ENCODE peak calls at places on chromosomes 2 and 18, in five cellular contexts. One of them, this sample, is unnamed.

GRCh38 chr18:12010187-12010802 is 29.0 kb downstream of the IMPA2 start:
- DNase-seq in T-helper 9 cell: no peak
- DNase-seq in A549: no peak
- DNase-seq in heart right ventricle: no peak
- DNase-seq in activated CD4-positive, alpha-beta T cell treated with anti-CD3 and anti-CD28 coated beads for 48 hours: no peak
- DNase-seq in this sample: no peak

GRCh38 chr2:102241616-102242260 is 54.9 kb downstream of the IL1RL2 start:
- DNase-seq in T-helper 9 cell: no peak
- DNase-seq in A549: no peak
- DNase-seq in heart right ventricle: no peak
- DNase-seq in activated CD4-positive, alpha-beta T cell treated with anti-CD3 and anti-CD28 coated beads for 48 hours: no peak
- DNase-seq in this sample: no peak

GRCh38 chr2:128622916-128623620 is 304.4 kb upstream of the HS6ST1 start:
- DNase-seq in T-helper 9 cell: no peak
- DNase-seq in A549: no peak
- DNase-seq in heart right ventricle: no peak
- DNase-seq in activated CD4-positive, alpha-beta T cell treated with anti-CD3 and anti-CD28 coated beads for 48 hours: no peak
- DNase-seq in this sample: no peak

GRCh38 chr2:164593959-164594358 is 27.3 kb downstream of the GRB14 start:
- DNase-seq in T-helper 9 cell: no peak
- DNase-seq in A549: no peak
- DNase-seq in heart right ventricle: no peak
- DNase-seq in activated CD4-positive, alpha-beta T cell treated with anti-CD3 and anti-CD28 coated beads for 48 hours: no peak
- DNase-seq in this sample: no peak

GRCh38 chr18:46793565-46793964 is 36.7 kb upstream of the ST8SIA5 start:
- DNase-seq in T-helper 9 cell: no peak
- DNase-seq in A549: no peak
- DNase-seq in heart right ventricle: no peak
- DNase-seq in activated CD4-positive, alpha-beta T cell treated with anti-CD3 and anti-CD28 coated beads for 48 hours: no peak
- DNase-seq in this sample: no peak

GRCh38 chr2:190717764-190718651 is 69.1 kb downstream of the NAB1 start:
- DNase-seq in T-helper 9 cell: no peak
- DNase-seq in A549: no peak
- DNase-seq in heart right ventricle: no peak
- DNase-seq in activated CD4-positive, alpha-beta T cell treated with anti-CD3 and anti-CD28 coated beads for 48 hours: peak
- DNase-seq in this sample: no peak

GRCh38 chr2:217445726-217446125 is 557.1 kb downstream of the TNS1 start:
- DNase-seq in T-helper 9 cell: no peak
- DNase-seq in A549: no peak
- DNase-seq in heart right ventricle: no peak
- DNase-seq in activated CD4-positive, alpha-beta T cell treated with anti-CD3 and anti-CD28 coated beads for 48 hours: no peak
- DNase-seq in this sample: no peak

GRCh38 chr2:37456479-37456878 is 112.0 kb downstream of the QPCT start:
- DNase-seq in T-helper 9 cell: no peak
- DNase-seq in A549: no peak
- DNase-seq in heart right ventricle: no peak
- DNase-seq in activated CD4-positive, alpha-beta T cell treated with anti-CD3 and anti-CD28 coated beads for 48 hours: no peak
- DNase-seq in this sample: no peak

GRCh38 chr2:124024491-124025348 is at the start of gene CNTNAP5:
- DNase-seq in T-helper 9 cell: no peak
- DNase-seq in A549: no peak
- DNase-seq in heart right ventricle: peak
- DNase-seq in activated CD4-positive, alpha-beta T cell treated with anti-CD3 and anti-CD28 coated beads for 48 hours: peak
- DNase-seq in this sample: no peak

GRCh38 chr18:50879302-50880107 is 587 bp downstream of the ME2 start:
- DNase-seq in T-helper 9 cell: no peak
- DNase-seq in A549: no peak
- DNase-seq in heart right ventricle: peak
- DNase-seq in activated CD4-positive, alpha-beta T cell treated with anti-CD3 and anti-CD28 coated beads for 48 hours: peak
- DNase-seq in this sample: peak

GRCh38 chr2:232363784-232364615 is 14.6 kb upstream of the ALPP start:
- DNase-seq in T-helper 9 cell: no peak
- DNase-seq in A549: no peak
- DNase-seq in heart right ventricle: no peak
- DNase-seq in activated CD4-positive, alpha-beta T cell treated with anti-CD3 and anti-CD28 coated beads for 48 hours: peak
- DNase-seq in this sample: peak

GRCh38 chr2:170605862-170606261 is 109.3 kb upstream of the SP5 start:
- DNase-seq in T-helper 9 cell: no peak
- DNase-seq in A549: no peak
- DNase-seq in heart right ventricle: no peak
- DNase-seq in activated CD4-positive, alpha-beta T cell treated with anti-CD3 and anti-CD28 coated beads for 48 hours: no peak
- DNase-seq in this sample: no peak

GRCh38 chr18:8951491-8951890 is 151.0 kb upstream of the NDUFV2 start:
- DNase-seq in T-helper 9 cell: no peak
- DNase-seq in A549: no peak
- DNase-seq in heart right ventricle: no peak
- DNase-seq in activated CD4-positive, alpha-beta T cell treated with anti-CD3 and anti-CD28 coated beads for 48 hours: no peak
- DNase-seq in this sample: no peak

GRCh38 chr2:207805566-207806226 is 36.0 kb upstream of the FZD5 start:
- DNase-seq in T-helper 9 cell: no peak
- DNase-seq in A549: no peak
- DNase-seq in heart right ventricle: no peak
- DNase-seq in activated CD4-positive, alpha-beta T cell treated with anti-CD3 and anti-CD28 coated beads for 48 hours: no peak
- DNase-seq in this sample: no peak

GRCh38 chr2:41994177-41994576 is 53.6 kb upstream of the PKDCC start:
- DNase-seq in T-helper 9 cell: no peak
- DNase-seq in A549: no peak
- DNase-seq in heart right ventricle: no peak
- DNase-seq in activated CD4-positive, alpha-beta T cell treated with anti-CD3 and anti-CD28 coated beads for 48 hours: no peak
- DNase-seq in this sample: no peak

GRCh38 chr18:62486290-62486964 is 36.4 kb upstream of the ZCCHC2 start:
- DNase-seq in T-helper 9 cell: no peak
- DNase-seq in A549: peak
- DNase-seq in heart right ventricle: no peak
- DNase-seq in activated CD4-positive, alpha-beta T cell treated with anti-CD3 and anti-CD28 coated beads for 48 hours: peak
- DNase-seq in this sample: no peak

GRCh38 chr2:156680266-156680665 is 244.1 kb downstream of the GPD2 start:
- DNase-seq in T-helper 9 cell: no peak
- DNase-seq in A549: no peak
- DNase-seq in heart right ventricle: no peak
- DNase-seq in activated CD4-positive, alpha-beta T cell treated with anti-CD3 and anti-CD28 coated beads for 48 hours: no peak
- DNase-seq in this sample: no peak

GRCh38 chr2:52861606-52862005 is 906.0 kb upstream of the CHAC2 start:
- DNase-seq in T-helper 9 cell: no peak
- DNase-seq in A549: no peak
- DNase-seq in heart right ventricle: no peak
- DNase-seq in activated CD4-positive, alpha-beta T cell treated with anti-CD3 and anti-CD28 coated beads for 48 hours: no peak
- DNase-seq in this sample: no peak

GRCh38 chr2:218981390-218982311 is 3.3 kb downstream of the FEV start:
- DNase-seq in T-helper 9 cell: no peak
- DNase-seq in A549: no peak
- DNase-seq in heart right ventricle: no peak
- DNase-seq in activated CD4-positive, alpha-beta T cell treated with anti-CD3 and anti-CD28 coated beads for 48 hours: peak
- DNase-seq in this sample: no peak

GRCh38 chr2:71505086-71505769 is 51.9 kb downstream of the DYSF start:
- DNase-seq in T-helper 9 cell: no peak
- DNase-seq in A549: no peak
- DNase-seq in heart right ventricle: peak
- DNase-seq in activated CD4-positive, alpha-beta T cell treated with anti-CD3 and anti-CD28 coated beads for 48 hours: no peak
- DNase-seq in this sample: no peak

GRCh38 chr2:70828115-70828514 is 7.5 kb downstream of the CD207 start:
- DNase-seq in T-helper 9 cell: no peak
- DNase-seq in A549: no peak
- DNase-seq in heart right ventricle: no peak
- DNase-seq in activated CD4-positive, alpha-beta T cell treated with anti-CD3 and anti-CD28 coated beads for 48 hours: no peak
- DNase-seq in this sample: no peak

GRCh38 chr2:204664708-204665121 is 119.4 kb downstream of the PARD3B start:
- DNase-seq in T-helper 9 cell: no peak
- DNase-seq in A549: peak
- DNase-seq in heart right ventricle: no peak
- DNase-seq in activated CD4-positive, alpha-beta T cell treated with anti-CD3 and anti-CD28 coated beads for 48 hours: no peak
- DNase-seq in this sample: no peak

GRCh38 chr2:54772110-54772509 is 48.6 kb downstream of the EML6 start:
- DNase-seq in T-helper 9 cell: no peak
- DNase-seq in A549: no peak
- DNase-seq in heart right ventricle: no peak
- DNase-seq in activated CD4-positive, alpha-beta T cell treated with anti-CD3 and anti-CD28 coated beads for 48 hours: no peak
- DNase-seq in this sample: no peak

GRCh38 chr2:176648691-176649297 is 379.6 kb downstream of the MTX2 start:
- DNase-seq in T-helper 9 cell: no peak
- DNase-seq in A549: no peak
- DNase-seq in heart right ventricle: no peak
- DNase-seq in activated CD4-positive, alpha-beta T cell treated with anti-CD3 and anti-CD28 coated beads for 48 hours: no peak
- DNase-seq in this sample: no peak

GRCh38 chr2:38163006-38163405 is 87.1 kb upstream of the CYP1B1 start:
- DNase-seq in T-helper 9 cell: no peak
- DNase-seq in A549: no peak
- DNase-seq in heart right ventricle: no peak
- DNase-seq in activated CD4-positive, alpha-beta T cell treated with anti-CD3 and anti-CD28 coated beads for 48 hours: no peak
- DNase-seq in this sample: no peak

GRCh38 chr2:112162956-112163355 is 24.8 kb downstream of the FBLN7 start:
- DNase-seq in T-helper 9 cell: no peak
- DNase-seq in A549: no peak
- DNase-seq in heart right ventricle: no peak
- DNase-seq in activated CD4-positive, alpha-beta T cell treated with anti-CD3 and anti-CD28 coated beads for 48 hours: no peak
- DNase-seq in this sample: peak

GRCh38 chr18:51461956-51462355 is 264.5 kb upstream of the MEX3C start:
- DNase-seq in T-helper 9 cell: no peak
- DNase-seq in A549: no peak
- DNase-seq in heart right ventricle: no peak
- DNase-seq in activated CD4-positive, alpha-beta T cell treated with anti-CD3 and anti-CD28 coated beads for 48 hours: no peak
- DNase-seq in this sample: no peak

GRCh38 chr2:101753207-101753616 is 55.7 kb downstream of the MAP4K4 start:
- DNase-seq in T-helper 9 cell: no peak
- DNase-seq in A549: no peak
- DNase-seq in heart right ventricle: no peak
- DNase-seq in activated CD4-positive, alpha-beta T cell treated with anti-CD3 and anti-CD28 coated beads for 48 hours: no peak
- DNase-seq in this sample: no peak

GRCh38 chr18:66495844-66496243 is 108.0 kb downstream of the CDH19 start:
- DNase-seq in T-helper 9 cell: no peak
- DNase-seq in A549: no peak
- DNase-seq in heart right ventricle: peak
- DNase-seq in activated CD4-positive, alpha-beta T cell treated with anti-CD3 and anti-CD28 coated beads for 48 hours: peak
- DNase-seq in this sample: no peak

GRCh38 chr2:147096671-147097070 is 748.2 kb upstream of the ACVR2A start:
- DNase-seq in T-helper 9 cell: no peak
- DNase-seq in A549: no peak
- DNase-seq in heart right ventricle: no peak
- DNase-seq in activated CD4-positive, alpha-beta T cell treated with anti-CD3 and anti-CD28 coated beads for 48 hours: no peak
- DNase-seq in this sample: no peak

GRCh38 chr2:101327863-101328394 is 19.4 kb upstream of the RNF149 start:
- DNase-seq in T-helper 9 cell: no peak
- DNase-seq in A549: no peak
- DNase-seq in heart right ventricle: no peak
- DNase-seq in activated CD4-positive, alpha-beta T cell treated with anti-CD3 and anti-CD28 coated beads for 48 hours: no peak
- DNase-seq in this sample: no peak

GRCh38 chr2:109164739-109165221 is 35.8 kb downstream of the SH3RF3 start:
- DNase-seq in T-helper 9 cell: no peak
- DNase-seq in A549: no peak
- DNase-seq in heart right ventricle: peak
- DNase-seq in activated CD4-positive, alpha-beta T cell treated with anti-CD3 and anti-CD28 coated beads for 48 hours: no peak
- DNase-seq in this sample: peak

GRCh38 chr2:111912547-111912946 is 14.1 kb downstream of the MERTK start:
- DNase-seq in T-helper 9 cell: no peak
- DNase-seq in A549: no peak
- DNase-seq in heart right ventricle: no peak
- DNase-seq in activated CD4-positive, alpha-beta T cell treated with anti-CD3 and anti-CD28 coated beads for 48 hours: no peak
- DNase-seq in this sample: no peak

GRCh38 chr18:58559427-58560186 is 69.3 kb downstream of the ALPK2 start:
- DNase-seq in T-helper 9 cell: no peak
- DNase-seq in A549: no peak
- DNase-seq in heart right ventricle: no peak
- DNase-seq in activated CD4-positive, alpha-beta T cell treated with anti-CD3 and anti-CD28 coated beads for 48 hours: no peak
- DNase-seq in this sample: no peak

GRCh38 chr2:214593723-214594122 is 182.9 kb downstream of the VWC2L start:
- DNase-seq in T-helper 9 cell: no peak
- DNase-seq in A549: no peak
- DNase-seq in heart right ventricle: no peak
- DNase-seq in activated CD4-positive, alpha-beta T cell treated with anti-CD3 and anti-CD28 coated beads for 48 hours: no peak
- DNase-seq in this sample: no peak